ENCODE peak calls at places on chromosomes 4 and X, in nine cellular contexts. I is uterus, R is prostate gland, N is right lobe of liver, Z is A549, X is Peyer's patch, T is HCT116, L is stomach, Y is IMR-90. W is an unnamed sample.

GRCh38 chrX:122940199-122940598 is 243.9 kb upstream of the GRIA3 start:
- DNase-seq in I (no peak), R (no peak), N (no peak), Z (no peak), X (no peak), T (no peak), L (no peak), Y (no peak), W (no peak)

GRCh38 chrX:31423575-31424284 is 351.9 kb upstream of the FTHL17 start:
- DNase-seq in I (no peak), R (peak; percentile 14), N (no peak), Z (peak; percentile 17), X (no peak), T (no peak), L (peak; percentile 35), Y (peak; percentile 62), W (no peak)

GRCh38 chr4:53119685-53120084 is 246.2 kb downstream of the SCFD2 start:
- DNase-seq in I (peak; percentile 27), R (no peak), N (no peak), Z (no peak), X (no peak), T (no peak), L (no peak), Y (peak; percentile 75), W (no peak)

GRCh38 chr4:26473893-26474292 is 16.4 kb downstream of the CCKAR start:
- DNase-seq in I (no peak), R (no peak), N (no peak), Z (no peak), X (no peak), T (no peak), L (no peak), Y (no peak), W (peak; percentile 36)

GRCh38 chr4:37780444-37781133 is 45.9 kb upstream of the PGM2 start:
- DNase-seq in I (no peak), R (peak; percentile 10), N (no peak), Z (no peak), X (no peak), T (no peak), L (peak; percentile 34), Y (no peak), W (no peak)

GRCh38 chr4:153137168-153137567 is 67.1 kb upstream of the TRIM2 start:
- DNase-seq in I (peak; percentile 73), R (no peak), N (peak; percentile 21), Z (peak; percentile 53), X (no peak), T (no peak), L (no peak), Y (peak; percentile 83), W (no peak)

GRCh38 chr4:72568959-72569718 is at the start of gene ADAMTS3:
- DNase-seq in I (peak; percentile 80), R (peak; percentile 59), N (peak; percentile 58), Z (peak; percentile 2), X (peak; percentile 52), T (no peak), L (peak; percentile 51), Y (peak; percentile 33), W (peak; percentile 88)

GRCh38 chr4:54840992-54841768 is 183.4 kb downstream of the KIT start:
- DNase-seq in I (no peak), R (no peak), N (no peak), Z (peak; percentile 2), X (no peak), T (no peak), L (peak; percentile 30), Y (peak; percentile 2), W (no peak)

GRCh38 chr4:26321326-26322276 is 787 bp downstream of the RBPJ start:
- DNase-seq in I (peak; percentile 18), R (peak; percentile 10), N (peak; percentile 55), Z (peak; percentile 9), X (peak; percentile 51), T (no peak), L (no peak), Y (peak; percentile 41), W (no peak)

GRCh38 chr4:25506032-25506571 is 129.0 kb downstream of the ANAPC4 start:
- DNase-seq in I (no peak), R (no peak), N (no peak), Z (no peak), X (no peak), T (no peak), L (no peak), Y (no peak), W (no peak)

GRCh38 chr4:87557348-87557747 is 28.2 kb upstream of the SPARCL1 start:
- DNase-seq in I (no peak), R (no peak), N (no peak), Z (peak; percentile 24), X (no peak), T (no peak), L (no peak), Y (no peak), W (no peak)

GRCh38 chr4:113052379-113052951 is 3.0 kb downstream of the ANK2 start:
- DNase-seq in I (no peak), R (no peak), N (no peak), Z (no peak), X (no peak), T (no peak), L (no peak), Y (peak; percentile 11), W (no peak)

GRCh38 chrX:19034025-19034424 is 50.1 kb upstream of the PHKA2 start:
- DNase-seq in I (no peak), R (no peak), N (no peak), Z (no peak), X (no peak), T (no peak), L (no peak), Y (no peak), W (no peak)

GRCh38 chr4:145346081-145346480 is 135.6 kb upstream of the SMAD1 start:
- DNase-seq in I (no peak), R (no peak), N (no peak), Z (no peak), X (no peak), T (no peak), L (no peak), Y (no peak), W (no peak)

GRCh38 chr4:159308571-159309340 is 205.9 kb downstream of the RAPGEF2 start:
- DNase-seq in I (no peak), R (no peak), N (no peak), Z (no peak), X (no peak), T (no peak), L (no peak), Y (peak; percentile 62), W (no peak)

GRCh38 chr4:85177679-85178078 is 211.2 kb upstream of the WDFY3 start:
- DNase-seq in I (no peak), R (no peak), N (no peak), Z (no peak), X (no peak), T (no peak), L (no peak), Y (no peak), W (no peak)

GRCh38 chr4:76736434-76736833 is 161.5 kb downstream of the SOWAHB start:
- DNase-seq in I (no peak), R (no peak), N (no peak), Z (no peak), X (no peak), T (no peak), L (no peak), Y (peak; percentile 91), W (no peak)

GRCh38 chr4:1793940-1794808 is 1.1 kb downstream of the FGFR3 start:
- DNase-seq in I (no peak), R (no peak), N (no peak), Z (peak; percentile 42), X (peak; percentile 63), T (no peak), L (no peak), Y (no peak), W (no peak)

GRCh38 chr4:184282895-184283654 is 65.4 kb upstream of the ENPP6 start:
- DNase-seq in I (no peak), R (peak; percentile 2), N (no peak), Z (no peak), X (no peak), T (no peak), L (no peak), Y (no peak), W (no peak)
- TF ChIP-seq POLR2A in I (no peak), R (no peak), N (no peak), Z (no peak), X (no peak), T (no peak), L (no peak), Y (no peak), W (no peak)

GRCh38 chr4:103207673-103208072 is 9.5 kb upstream of the CENPE start:
- DNase-seq in I (no peak), R (no peak), N (no peak), Z (peak; percentile 11), X (no peak), T (peak; percentile 24), L (no peak), Y (no peak), W (no peak)

GRCh38 chr4:103201724-103202123 is 3.6 kb upstream of the CENPE start:
- DNase-seq in I (no peak), R (no peak), N (no peak), Z (no peak), X (no peak), T (no peak), L (no peak), Y (no peak), W (no peak)

GRCh38 chr4:103199009-103199408 is 866 bp upstream of the CENPE start:
- DNase-seq in I (no peak), R (no peak), N (no peak), Z (no peak), X (no peak), T (no peak), L (no peak), Y (no peak), W (peak; percentile 71)

GRCh38 chr4:103201254-103201653 is 3.1 kb upstream of the CENPE start:
- DNase-seq in I (no peak), R (no peak), N (no peak), Z (no peak), X (no peak), T (no peak), L (no peak), Y (no peak), W (no peak)

GRCh38 chr4:103204114-103204513 is 6.0 kb upstream of the CENPE start:
- DNase-seq in I (no peak), R (no peak), N (no peak), Z (peak; percentile 12), X (no peak), T (peak; percentile 16), L (no peak), Y (no peak), W (no peak)
- TF ChIP-seq CTCF in I (no peak), R (peak; percentile 26), N (peak; percentile 49), Z (peak; percentile 42), X (no peak), T (peak; percentile 61), L (no peak), Y (peak; percentile 37), W (no peak)

DNA sequence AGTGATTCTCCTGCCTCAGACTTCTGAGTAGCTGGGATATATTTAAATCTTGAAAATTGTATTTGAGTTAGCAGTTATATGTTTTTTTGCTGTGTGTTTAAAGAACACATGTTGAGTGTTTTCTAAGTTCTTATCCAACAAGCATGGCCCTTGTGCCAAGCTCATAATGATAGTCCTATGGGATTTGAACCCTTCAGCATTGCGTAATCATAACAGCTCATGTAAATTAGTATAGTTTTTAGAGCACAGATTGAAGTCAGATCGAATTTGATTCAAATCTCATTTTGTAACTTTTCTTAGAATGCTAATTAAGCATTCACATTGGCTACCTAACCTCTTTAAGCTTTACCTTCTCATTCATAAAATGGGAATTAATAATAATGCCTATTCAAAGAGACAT is 12.2 kb downstream of the FAM149A start:
- DNase-seq in I (no peak), R (no peak), N (no peak), Z (no peak), X (no peak), T (no peak), L (no peak), Y (no peak), W (no peak)
- H3K4me3 ChIP-seq in I (no peak overlapping the region), R (no peak overlapping the region), N (no peak overlapping the region), Z (peak overlapping the region; percentile 35), X (no peak overlapping the region), T (no peak overlapping the region), L (no peak overlapping the region), Y (no peak overlapping the region), W (no peak overlapping the region)

GRCh38 chr4:14072506-14072905 is 445.0 kb upstream of the BOD1L1 start:
- DNase-seq in I (no peak), R (no peak), N (no peak), Z (no peak), X (no peak), T (no peak), L (no peak), Y (no peak), W (no peak)
- TF ChIP-seq POLR2A in I (no peak), R (no peak), N (no peak), Z (no peak), X (no peak), T (no peak), L (no peak), Y (no peak), W (no peak)